ENCODE peak calls at places on chromosomes 16 and 17, in five cellular contexts. I, V, O, A and W are unnamed samples.

GRCh38 chr17:74918906-74919305 is 4.1 kb downstream of the USH1G start:
- DNase-seq in I (no peak), V (no peak), O (no peak), A (no peak), W (no peak)

GRCh38 chr17:4678448-4679026 is 25.4 kb downstream of the PELP1 start:
- DNase-seq in I (peak), V (no peak), O (peak), A (peak), W (no peak)

GRCh38 chr17:57557793-57558681 is 187.1 kb downstream of the CCDC182 start:
- DNase-seq in I (peak), V (no peak), O (no peak), A (no peak), W (peak)

GRCh38 chr16:23432176-23433128 is 20.5 kb downstream of the COG7 start:
- DNase-seq in I (no peak), V (no peak), O (no peak), A (no peak), W (no peak)

GRCh38 chr17:76447931-76448652 is 4.9 kb downstream of the UBE2O start:
- DNase-seq in I (peak), V (no peak), O (no peak), A (no peak), W (no peak)

GRCh38 chr17:41777579-41778188 is 8.8 kb downstream of the JUP start:
- DNase-seq in I (peak), V (peak), O (peak), A (peak), W (no peak)

GRCh38 chr17:16552637-16553045 is 16.4 kb downstream of the ZNF287 start:
- DNase-seq in I (no peak), V (no peak), O (no peak), A (no peak), W (no peak)

GRCh38 chr16:68506331-68507053 is 32.6 kb upstream of the ZFP90 start:
- DNase-seq in I (peak), V (no peak), O (no peak), A (no peak), W (no peak)

GRCh38 chr16:13056607-13057006 is 155.2 kb downstream of the SHISA9 start:
- DNase-seq in I (no peak), V (no peak), O (no peak), A (no peak), W (no peak)

GRCh38 chr16:8718753-8719386 is 44.5 kb downstream of the ABAT start:
- DNase-seq in I (no peak), V (no peak), O (no peak), A (no peak), W (no peak)

GRCh38 chr17:17487998-17488397 is 8.2 kb downstream of the RASD1 start:
- DNase-seq in I (no peak), V (no peak), O (no peak), A (no peak), W (no peak)

GRCh38 chr17:52505601-52506000 is 347.1 kb upstream of the CA10 start:
- DNase-seq in I (no peak), V (no peak), O (no peak), A (no peak), W (no peak)

GRCh38 chr16:48608452-48608851 is 1.5 kb downstream of the N4BP1 start:
- DNase-seq in I (no peak), V (no peak), O (no peak), A (no peak), W (no peak)

GRCh38 chr16:46568472-46569230 is 52.5 kb downstream of the SHCBP1 start:
- DNase-seq in I (no peak), V (no peak), O (no peak), A (no peak), W (no peak)

GRCh38 chr17:55720917-55721836 is 1.5 kb downstream of the TMEM100 start:
- DNase-seq in I (no peak), V (no peak), O (no peak), A (no peak), W (no peak)

GRCh38 chr17:50558955-50559614 is 1.4 kb upstream of the CACNA1G start:
- DNase-seq in I (no peak), V (no peak), O (no peak), A (no peak), W (no peak)

GRCh38 chr17:34626141-34626681 is 46.8 kb downstream of the TMEM132E start:
- DNase-seq in I (no peak), V (no peak), O (no peak), A (no peak), W (no peak)

GRCh38 chr16:983044-984030 is 1.8 kb downstream of the SOX8 start:
- DNase-seq in I (no peak), V (no peak), O (no peak), A (no peak), W (no peak)

GRCh38 chr17:80527016-80527645 is 17.5 kb upstream of the RPTOR start:
- DNase-seq in I (no peak), V (no peak), O (peak), A (no peak), W (no peak)

GRCh38 chr16:81261049-81261648 is 22.7 kb downstream of the BCO1 start:
- DNase-seq in I (no peak), V (peak), O (peak), A (no peak), W (no peak)

GRCh38 chr16:354971-355441 is 2.5 kb upstream of the AXIN1 start:
- DNase-seq in I (no peak), V (no peak), O (no peak), A (no peak), W (no peak)

GRCh38 chr17:82869536-82869935 is 29.7 kb upstream of the ZNF750 start:
- DNase-seq in I (no peak), V (no peak), O (no peak), A (no peak), W (no peak)

GRCh38 chr16:64092284-64092683 is 1029.6 kb downstream of the CDH11 start:
- DNase-seq in I (peak), V (no peak), O (no peak), A (peak), W (no peak)

GRCh38 chr17:42422958-42423712 is at the start of gene CAVIN1:
- DNase-seq in I (peak), V (peak), O (peak), A (peak), W (peak)

GRCh38 chr16:74480150-74481029 is 59.1 kb upstream of the CLEC18B start:
- DNase-seq in I (no peak), V (peak), O (peak), A (peak), W (no peak)

GRCh38 chr17:44081681-44082080 is 11.1 kb downstream of the G6PC3 start:
- DNase-seq in I (no peak), V (no peak), O (no peak), A (no peak), W (no peak)

GRCh38 chr17:7837375-7838290 is 3.6 kb downstream of the KDM6B start:
- DNase-seq in I (no peak), V (no peak), O (no peak), A (no peak), W (no peak)

GRCh38 chr16:52034830-52035229 is 512.1 kb downstream of the TOX3 start:
- DNase-seq in I (no peak), V (no peak), O (no peak), A (no peak), W (no peak)

GRCh38 chr16:5900046-5900445 is 802.5 kb upstream of the EEF2KMT start:
- DNase-seq in I (no peak), V (no peak), O (no peak), A (no peak), W (no peak)

GRCh38 chr17:30271102-30271501 is 20.6 kb downstream of the BLMH start:
- DNase-seq in I (peak), V (no peak), O (no peak), A (no peak), W (no peak)
- TF ChIP-seq CTCF in I (no peak), V (no peak), O (no peak), A (no peak), W (no peak)

GRCh38 chr16:65201446-65202010 is 79.7 kb upstream of the CDH11 start:
- DNase-seq in I (no peak), V (no peak), O (no peak), A (no peak), W (no peak)
- H3K4me3 ChIP-seq in I (no peak), V (no peak), O (no peak), A (no peak), W (no peak)

GRCh38 chr17:9938764-9939163 is 33.7 kb upstream of the RCVRN start:
- DNase-seq in I (no peak), V (no peak), O (no peak), A (no peak), W (no peak)

GRCh38 chr17:9937901-9938300 is 32.8 kb upstream of the RCVRN start:
- DNase-seq in I (no peak), V (no peak), O (no peak), A (no peak), W (no peak)

GRCh38 chr17:9935408-9935807 is 30.3 kb upstream of the RCVRN start:
- DNase-seq in I (no peak), V (no peak), O (no peak), A (no peak), W (no peak)

GRCh38 chr17:9936075-9936474 is 31.0 kb upstream of the RCVRN start:
- DNase-seq in I (no peak), V (no peak), O (no peak), A (no peak), W (no peak)

DNA sequence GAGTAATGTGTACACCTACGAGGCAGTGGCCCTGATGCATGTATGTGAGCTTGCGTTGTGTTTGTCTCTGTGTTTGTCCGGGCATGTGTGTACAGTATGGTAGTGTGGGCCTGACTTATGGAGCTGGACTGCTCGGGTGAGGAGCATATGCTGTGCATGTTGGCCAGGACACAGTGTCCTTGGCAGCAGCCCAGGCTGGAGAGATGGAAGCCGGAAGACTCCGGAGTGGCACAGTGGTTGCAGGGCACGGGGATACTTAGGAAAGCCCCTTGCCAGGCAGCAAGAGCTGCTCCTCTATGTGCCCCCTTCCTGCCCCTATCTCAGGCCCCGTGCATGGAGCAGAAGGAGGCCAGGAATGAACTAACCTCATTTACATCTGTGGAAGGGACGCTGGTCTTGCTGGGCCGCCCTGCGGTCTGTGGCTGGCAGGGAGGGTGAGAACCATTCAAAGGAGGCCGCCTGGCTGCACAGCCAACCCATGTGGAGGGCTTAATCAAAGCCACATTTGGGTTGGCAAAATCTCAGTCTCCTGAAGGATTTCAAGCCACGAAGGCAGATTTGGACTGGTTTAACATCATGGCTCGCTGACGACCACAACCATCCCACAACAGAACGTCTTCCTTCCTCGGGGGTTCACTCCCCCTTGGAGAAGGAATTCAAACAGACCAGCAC is 32.2 kb upstream of the RCVRN start:
- DNase-seq in I (no peak), V (no peak), O (no peak), A (peak), W (no peak)
- TF ChIP-seq CTCF in I (no peak), V (no peak), O (no peak), A (no peak), W (no peak)

GRCh38 chr16:88755745-88756443 is 29.1 kb downstream of the PIEZO1 start:
- DNase-seq in I (no peak), V (no peak), O (no peak), A (no peak), W (no peak)
- H3K4me3 ChIP-seq in I (no peak), V (no peak), O (no peak), A (no peak), W (no peak)

DNA sequence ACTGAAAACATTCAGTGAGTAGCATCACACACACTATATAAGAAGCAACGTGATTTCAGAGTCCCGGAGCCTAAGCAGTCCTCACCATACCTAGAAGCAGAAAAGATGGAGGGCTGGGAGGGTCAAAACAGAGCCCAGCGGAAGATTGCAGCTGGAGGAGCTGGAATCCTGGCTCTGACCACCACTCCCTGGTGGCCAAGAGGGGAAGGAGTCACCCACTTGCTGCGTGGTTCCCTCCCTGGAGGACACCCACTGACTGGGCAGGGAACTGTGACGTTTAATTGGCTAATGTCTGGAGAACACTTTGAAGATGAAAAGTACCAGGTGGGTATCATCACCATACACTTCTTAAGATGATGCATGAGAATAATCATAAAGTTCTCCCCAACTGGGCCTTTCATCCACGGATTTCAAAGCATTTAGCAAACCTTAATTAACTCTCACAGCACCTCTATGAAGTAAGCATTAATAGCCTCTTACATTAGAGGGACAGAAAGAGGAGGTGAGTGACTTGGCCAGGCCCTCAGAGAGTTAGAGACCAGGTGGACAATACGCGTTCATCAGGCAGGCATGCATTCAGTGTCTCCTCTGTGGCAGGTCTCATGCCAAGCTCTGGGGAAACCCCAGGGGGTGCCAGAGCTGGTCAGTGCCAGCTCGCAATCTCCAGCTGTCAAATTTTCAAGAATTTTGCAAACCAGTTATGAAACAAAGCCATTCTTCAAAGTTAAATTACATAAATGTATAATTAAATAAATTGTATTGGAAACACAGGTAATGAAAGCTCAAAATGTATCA is 137.9 kb downstream of the AXIN2 start:
- DNase-seq in I (no peak), V (no peak), O (no peak), A (no peak), W (no peak)
- TF ChIP-seq CTCF in I (peak), V (no peak), O (no peak), A (peak), W (no peak)

GRCh38 chr17:72588561-72588960 is 467.7 kb downstream of the SOX9 start:
- DNase-seq in I (no peak), V (no peak), O (no peak), A (no peak), W (no peak)
- H3K4me3 ChIP-seq in I (peak), V (peak), O (peak), A (no peak), W (no peak)